ENCODE peak calls at places on chromosomes 3 and 15, in seven cellular contexts. V, S, Q, T, O, N and A are unnamed samples.

GRCh38 chr15:59353994-59354951 is 18.4 kb downstream of the MYO1E start:
- DNase-seq in V (no peak), S (no peak), Q (peak; percentile 77), T (no peak), O (no peak), N (no peak), A (peak; percentile 35)

GRCh38 chr15:82554351-82554750 is 14.1 kb upstream of the RPS17 start:
- DNase-seq in V (no peak), S (peak; percentile 44), Q (no peak), T (no peak), O (no peak), N (no peak), A (no peak)

GRCh38 chr15:60414016-60414682 is 16.4 kb upstream of the ANXA2 start:
- DNase-seq in V (no peak), S (peak; percentile 81), Q (no peak), T (no peak), O (no peak), N (no peak), A (no peak)

GRCh38 chr3:194485876-194486539 is 794 bp downstream of the ATP13A3 start:
- DNase-seq in V (peak; percentile 37), S (peak; percentile 28), Q (peak; percentile 68), T (peak; percentile 47), O (no peak), N (peak; percentile 50), A (peak; percentile 59)

GRCh38 chr3:195207731-195208130 is 63.2 kb downstream of the XXYLT1 start:
- DNase-seq in V (no peak), S (no peak), Q (peak; percentile 32), T (no peak), O (no peak), N (no peak), A (no peak)

GRCh38 chr3:100316656-100317069 is 17.9 kb upstream of the NIT2 start:
- DNase-seq in V (peak; percentile 33), S (peak; percentile 77), Q (peak; percentile 57), T (peak; percentile 43), O (no peak), N (no peak), A (peak; percentile 43)

GRCh38 chr3:100875239-100875638 is 118.0 kb downstream of the ABI3BP start:
- DNase-seq in V (peak; percentile 66), S (peak; percentile 98), Q (no peak), T (no peak), O (no peak), N (peak; percentile 21), A (no peak)

GRCh38 chr3:37996785-37997301 is 6.3 kb downstream of the VILL start:
- DNase-seq in V (peak; percentile 72), S (peak; percentile 96), Q (peak; percentile 96), T (peak; percentile 82), O (peak; percentile 82), N (peak; percentile 60), A (peak; percentile 86)

GRCh38 chr3:64166584-64167155 is 58.6 kb downstream of the PRICKLE2 start:
- DNase-seq in V (no peak), S (peak; percentile 36), Q (peak; percentile 71), T (no peak), O (no peak), N (no peak), A (no peak)

GRCh38 chr3:146715176-146715575 is 110.0 kb upstream of the PLSCR5 start:
- DNase-seq in V (no peak), S (peak; percentile 28), Q (no peak), T (no peak), O (no peak), N (no peak), A (no peak)

GRCh38 chr15:78509726-78510312 is 2.4 kb downstream of the HYKK start:
- DNase-seq in V (no peak), S (no peak), Q (no peak), T (peak; percentile 5), O (no peak), N (no peak), A (no peak)

GRCh38 chr15:62124953-62125263 is 40.2 kb downstream of the C2CD4B start:
- DNase-seq in V (no peak), S (no peak), Q (no peak), T (no peak), O (no peak), N (no peak), A (no peak)

GRCh38 chr3:36494461-36495109 is 114.3 kb downstream of the STAC start:
- DNase-seq in V (no peak), S (no peak), Q (no peak), T (no peak), O (no peak), N (peak; percentile 34), A (no peak)

GRCh38 chr15:82854554-82854953 is 45.1 kb downstream of the WHAMM start:
- DNase-seq in V (no peak), S (no peak), Q (no peak), T (no peak), O (no peak), N (no peak), A (no peak)

GRCh38 chr3:64176461-64176996 is 48.7 kb downstream of the PRICKLE2 start:
- DNase-seq in V (no peak), S (peak; percentile 68), Q (no peak), T (no peak), O (no peak), N (no peak), A (no peak)

GRCh38 chr3:101532783-101533602 is 20.0 kb upstream of the SENP7 start:
- DNase-seq in V (no peak), S (no peak), Q (no peak), T (no peak), O (no peak), N (no peak), A (no peak)

GRCh38 chr3:148087601-148088371 is 609.9 kb upstream of the AGTR1 start:
- DNase-seq in V (no peak), S (no peak), Q (no peak), T (no peak), O (no peak), N (no peak), A (no peak)

GRCh38 chr3:126807795-126808194 is 103.8 kb downstream of the CHCHD6 start:
- DNase-seq in V (no peak), S (peak; percentile 22), Q (no peak), T (no peak), O (no peak), N (no peak), A (no peak)

GRCh38 chr15:89367485-89368451 is 33.1 kb upstream of the POLG start:
- DNase-seq in V (no peak), S (no peak), Q (peak; percentile 90), T (no peak), O (no peak), N (no peak), A (no peak)

GRCh38 chr3:97882975-97883598 is 61.3 kb downstream of the CRYBG3 start:
- DNase-seq in V (peak; percentile 74), S (peak; percentile 92), Q (no peak), T (peak; percentile 32), O (no peak), N (no peak), A (no peak)

GRCh38 chr3:8981700-8982099 is 18.4 kb upstream of the RAD18 start:
- DNase-seq in V (no peak), S (no peak), Q (no peak), T (no peak), O (no peak), N (no peak), A (no peak)

GRCh38 chr3:38634133-38634532 is 15.4 kb downstream of the SCN5A start:
- DNase-seq in V (peak; percentile 56), S (peak; percentile 36), Q (peak; percentile 80), T (no peak), O (no peak), N (peak; percentile 39), A (no peak)

GRCh38 chr15:97678677-97679076 is 281.8 kb upstream of the ARRDC4 start:
- DNase-seq in V (no peak), S (no peak), Q (no peak), T (no peak), O (no peak), N (no peak), A (no peak)

GRCh38 chr15:51842852-51843737 is 13.6 kb downstream of the TMOD3 start:
- DNase-seq in V (peak; percentile 48), S (peak; percentile 82), Q (no peak), T (no peak), O (no peak), N (no peak), A (no peak)

GRCh38 chr3:186802701-186803100 is 3.6 kb downstream of the RFC4 start:
- DNase-seq in V (no peak), S (no peak), Q (no peak), T (no peak), O (no peak), N (no peak), A (no peak)

GRCh38 chr3:183210862-183211341 is 42.2 kb upstream of the B3GNT5 start:
- DNase-seq in V (no peak), S (peak; percentile 36), Q (no peak), T (no peak), O (no peak), N (no peak), A (no peak)

GRCh38 chr3:4350789-4351163 is 47.6 kb downstream of the SETMAR start:
- DNase-seq in V (peak; percentile 10), S (peak; percentile 76), Q (no peak), T (peak; percentile 72), O (no peak), N (no peak), A (peak; percentile 60)

GRCh38 chr3:110711851-110712396 is 359.7 kb upstream of the NECTIN3 start:
- DNase-seq in V (no peak), S (no peak), Q (peak; percentile 60), T (no peak), O (no peak), N (no peak), A (no peak)

GRCh38 chr3:142886938-142887337 is 1.9 kb downstream of the PCOLCE2 start:
- DNase-seq in V (no peak), S (peak; percentile 78), Q (no peak), T (no peak), O (no peak), N (no peak), A (no peak)

GRCh38 chr3:152834354-152835310 is at the start of gene P2RY1:
- DNase-seq in V (peak; percentile 85), S (peak; percentile 58), Q (peak; percentile 95), T (no peak), O (peak; percentile 52), N (peak; percentile 44), A (no peak)
- H3K4me3 ChIP-seq in V (peak within 1 kb of the TSS; percentile 94), S (peak within 1 kb of the TSS; percentile 86), Q (peak within 1 kb of the TSS; percentile 93), T (no peak within 1 kb of the TSS), O (peak within 1 kb of the TSS; percentile 84), N (peak within 1 kb of the TSS; percentile 92), A (no peak within 1 kb of the TSS)

GRCh38 chr15:46014532-46014931 is 379.7 kb downstream of the SQOR start:
- DNase-seq in V (no peak), S (no peak), Q (no peak), T (no peak), O (no peak), N (no peak), A (no peak)
- H3K9me3 ChIP-seq in V (no peaks in the 10 kb centered on the region), S (no peaks in the 10 kb centered on the region), Q (peaks cover 10% of the 10 kb centered on the region), T (no peaks in the 10 kb centered on the region), O (peaks cover 7% of the 10 kb centered on the region), N (peaks cover 12% of the 10 kb centered on the region), A (no peaks in the 10 kb centered on the region)

DNA sequence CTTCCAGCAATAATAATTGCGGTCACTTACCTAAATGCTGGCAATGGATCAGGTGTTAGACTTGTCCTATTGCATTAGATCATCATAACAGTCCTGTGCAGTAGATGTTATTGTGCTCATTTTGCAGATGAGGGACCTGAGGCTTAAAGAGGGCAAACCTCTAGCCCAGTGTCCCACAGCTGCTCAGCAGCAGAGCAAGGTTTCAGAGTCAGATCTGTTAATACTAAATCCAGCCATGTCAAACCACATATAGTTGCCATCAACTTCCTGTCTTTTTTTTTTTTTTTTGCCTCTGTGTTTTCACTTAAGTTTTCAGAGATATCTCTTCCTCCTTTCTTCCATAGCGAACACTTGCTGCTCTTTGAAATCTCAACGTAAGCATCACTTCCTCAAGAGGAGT is 12.1 kb downstream of the FEZF2 start:
- DNase-seq in V (no peak), S (no peak), Q (no peak), T (no peak), O (no peak), N (no peak), A (no peak)
- H3K27me3 ChIP-seq in V (peaks cover 19% of the 10 kb centered on the region), S (peaks cover 3% of the 10 kb centered on the region), Q (peaks cover 84% of the 10 kb centered on the region), T (peaks cover 7% of the 10 kb centered on the region), O (no peaks in the 10 kb centered on the region), N (peaks cover 5% of the 10 kb centered on the region), A (no peaks in the 10 kb centered on the region)

GRCh38 chr3:18237251-18238005 is 187.7 kb downstream of the SATB1 start:
- DNase-seq in V (no peak), S (peak; percentile 91), Q (no peak), T (no peak), O (no peak), N (no peak), A (no peak)
- H3K4me3 ChIP-seq in V (no peak overlapping the region), S (peak overlapping the region; percentile 25), Q (no peak overlapping the region), T (no peak overlapping the region), O (no peak overlapping the region), N (no peak overlapping the region), A (no peak overlapping the region)